ENCODE peak calls at places on chromosomes 12 and 14, in four cellular contexts. F, M, V and S are unnamed samples. For H3K4me1, the result is how much of the 10 kb centered on the place peaks cover.

GRCh38 chr12:28536088-28536487 is 345.8 kb downstream of the CCDC91 start:
- DNase-seq in M (no peak), V (no peak), F (no peak), S (no peak)

GRCh38 chr14:33184587-33184986 is 245.9 kb downstream of the NPAS3 start:
- DNase-seq in V (no peak), F (no peak), M (no peak), S (no peak)

GRCh38 chr12:116885496-116885895 is 4.3 kb upstream of the HRK start:
- DNase-seq in F (no peak), M (no peak), V (no peak), S (no peak)

GRCh38 chr14:94048676-94049624 is 22.8 kb downstream of the OTUB2 start:
- DNase-seq in F (peak), M (no peak), V (no peak), S (no peak)

GRCh38 chr12:116133609-116134214 is 143.8 kb downstream of the MED13L start:
- DNase-seq in V (no peak), M (no peak), F (no peak), S (no peak)

GRCh38 chr12:72267974-72268373 is 4.2 kb upstream of the TRHDE start:
- DNase-seq in V (no peak), F (no peak), M (no peak), S (no peak)

GRCh38 chr14:89231426-89232113 is 185.5 kb downstream of the FOXN3 start:
- DNase-seq in F (no peak), M (no peak), V (no peak), S (no peak)

GRCh38 chr14:32217301-32217700 is 14.2 kb upstream of the RNU6-8 start:
- DNase-seq in F (no peak), M (no peak), V (no peak), S (no peak)

GRCh38 chr12:122072031-122072970 is 6.3 kb upstream of the MLXIP start:
- DNase-seq in M (no peak), F (peak), V (no peak), S (no peak)

GRCh38 chr12:53381739-53382630 is 2.0 kb downstream of the SP1 start:
- DNase-seq in V (peak), M (peak), F (no peak), S (peak)

GRCh38 chr12:40946612-40947194 is 241.4 kb upstream of the PDZRN4 start:
- DNase-seq in F (no peak), M (no peak), V (no peak), S (no peak)

GRCh38 chr12:50057000-50057841 is at the start of gene ASIC1:
- DNase-seq in F (peak), V (peak), M (no peak), S (peak)

GRCh38 chr12:130155416-130156073 is 6.7 kb upstream of the FZD10 start:
- DNase-seq in F (no peak), V (no peak), M (no peak), S (no peak)

GRCh38 chr12:117857632-117858274 is 111.0 kb downstream of the KSR2 start:
- DNase-seq in V (peak), M (peak), F (no peak), S (no peak)

GRCh38 chr12:113796086-113796827 is 169.9 kb downstream of the RBM19 start:
- DNase-seq in M (no peak), V (no peak), F (no peak), S (no peak)

GRCh38 chr12:71938728-71939385 is at the start of gene TPH2:
- DNase-seq in F (peak), M (no peak), V (peak), S (peak)

GRCh38 chr12:27463826-27464554 is 17.5 kb downstream of the SMCO2 start:
- DNase-seq in V (no peak), F (no peak), M (no peak), S (peak)

GRCh38 chr14:44490966-44491365 is 16.1 kb downstream of the FSCB start:
- DNase-seq in F (no peak), M (no peak), V (no peak), S (no peak)

GRCh38 chr14:34301107-34301734 is 160.8 kb downstream of the SPTSSA start:
- DNase-seq in M (peak), V (no peak), F (no peak), S (no peak)

GRCh38 chr14:61288720-61289119 is 7.6 kb upstream of the TMEM30B start:
- DNase-seq in F (no peak), V (no peak), M (no peak), S (no peak)

GRCh38 chr14:31059152-31059924 is 33.2 kb upstream of the STRN3 start:
- DNase-seq in F (peak), M (no peak), V (no peak), S (no peak)

GRCh38 chr14:93299831-93300230 is 33.0 kb downstream of the BTBD7 start:
- DNase-seq in F (no peak), V (no peak), M (no peak), S (no peak)

GRCh38 chr12:116783503-116784237 is 45.6 kb downstream of the RNFT2 start:
- DNase-seq in V (no peak), F (no peak), M (no peak), S (peak)

GRCh38 chr12:95788637-95789036 is 1.9 kb downstream of the NTN4 start:
- DNase-seq in V (no peak), M (no peak), F (no peak), S (no peak)

GRCh38 chr12:116832353-116832752 is 48.9 kb downstream of the HRK start:
- DNase-seq in M (no peak), V (no peak), F (no peak), S (no peak)

GRCh38 chr12:64806593-64806992 is 17.9 kb upstream of the TBC1D30 start:
- DNase-seq in F (no peak), M (no peak), V (no peak), S (no peak)

GRCh38 chr12:107404981-107405380 is 280.6 kb upstream of the PWP1 start:
- DNase-seq in F (no peak), M (no peak), V (no peak), S (no peak)

GRCh38 chr12:27595231-27595642 is 71.2 kb downstream of the PPFIBP1 start:
- DNase-seq in M (no peak), F (no peak), V (no peak), S (no peak)

GRCh38 chr12:121132601-121133481 is at the start of gene P2RX7:
- DNase-seq in M (peak), V (peak), F (peak), S (peak)

GRCh38 chr12:28698541-28698940 is 450.5 kb upstream of the FAR2 start:
- DNase-seq in V (no peak), F (no peak), M (no peak), S (no peak)

GRCh38 chr14:34781242-34781641 is 66.8 kb upstream of the CFL2 start:
- DNase-seq in F (no peak), V (no peak), M (peak), S (no peak)

GRCh38 chr12:27185234-27186045 is 58.6 kb upstream of the STK38L start:
- DNase-seq in F (no peak), M (peak), V (peak), S (no peak)

GRCh38 chr12:65602191-65602578 is 222.1 kb upstream of the HMGA2 start:
- DNase-seq in V (no peak), M (no peak), F (no peak), S (no peak)

GRCh38 chr12:129503802-129504201 is 400.0 kb downstream of the TMEM132D start:
- DNase-seq in F (no peak), V (no peak), M (no peak), S (no peak)

GRCh38 chr12:94725375-94726168 is 75.2 kb upstream of the TMCC3 start:
- DNase-seq in M (no peak), F (no peak), V (no peak), S (no peak)

GRCh38 chr12:114166360-114166759 is 200.2 kb upstream of the RBM19 start:
- DNase-seq in F (no peak), V (no peak), M (no peak), S (no peak)

GRCh38 chr12:12883369-12884001 is 7.9 kb upstream of the GPRC5A start:
- DNase-seq in F (no peak), V (no peak), M (no peak), S (no peak)
- H3K27ac ChIP-seq in F (no peak), V (no peak), M (no peak), S (peak)

DNA sequence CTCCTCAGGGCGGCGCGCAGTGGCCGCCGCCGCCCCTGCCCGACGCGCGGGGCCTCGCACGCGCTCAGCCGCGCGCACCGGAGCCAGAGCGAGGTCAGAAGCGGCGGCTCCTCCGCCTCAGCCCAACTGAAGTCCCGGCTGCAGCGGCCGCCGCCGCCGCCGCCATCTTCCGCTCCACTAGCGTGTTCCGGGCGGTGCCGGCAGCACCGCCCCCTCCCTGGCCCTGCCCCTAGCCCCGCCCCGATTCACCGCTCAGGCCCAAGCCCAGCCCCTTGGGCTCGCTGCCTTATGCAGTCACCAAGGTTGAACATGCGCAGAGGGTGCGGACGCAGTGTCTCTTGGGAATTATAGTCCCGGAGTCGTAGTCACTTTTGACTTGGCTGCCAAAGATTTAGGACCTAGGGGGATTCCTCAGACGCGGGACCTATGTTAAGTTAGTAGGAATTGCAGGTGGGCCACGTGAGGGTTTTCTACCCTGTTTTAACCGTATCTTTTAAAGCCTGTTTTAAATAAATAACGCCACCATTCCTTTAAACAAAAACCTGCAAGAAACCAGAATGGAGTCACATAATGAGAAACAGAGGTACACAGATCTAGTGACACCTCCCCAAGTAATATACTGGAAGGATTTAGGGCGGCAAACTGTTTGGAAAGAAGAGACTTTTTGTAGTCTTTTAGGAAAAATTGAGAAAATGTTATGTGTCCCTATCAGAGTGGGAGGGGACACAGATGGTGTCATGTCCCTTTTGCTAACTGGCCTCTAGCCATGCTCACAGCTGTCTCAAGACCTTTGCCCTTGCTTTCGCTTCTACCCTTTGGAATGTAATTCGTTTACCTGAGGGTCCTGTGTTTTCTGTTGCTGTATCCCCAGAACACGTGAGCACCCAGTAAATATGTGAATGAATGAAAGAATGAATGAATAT is at the start of gene PPTC7:
- DNase-seq in V (peak), M (peak), F (peak), S (peak)
- H3K4me1 ChIP-seq in V (half or more), M (under half), F (under half), S (half or more)

DNA sequence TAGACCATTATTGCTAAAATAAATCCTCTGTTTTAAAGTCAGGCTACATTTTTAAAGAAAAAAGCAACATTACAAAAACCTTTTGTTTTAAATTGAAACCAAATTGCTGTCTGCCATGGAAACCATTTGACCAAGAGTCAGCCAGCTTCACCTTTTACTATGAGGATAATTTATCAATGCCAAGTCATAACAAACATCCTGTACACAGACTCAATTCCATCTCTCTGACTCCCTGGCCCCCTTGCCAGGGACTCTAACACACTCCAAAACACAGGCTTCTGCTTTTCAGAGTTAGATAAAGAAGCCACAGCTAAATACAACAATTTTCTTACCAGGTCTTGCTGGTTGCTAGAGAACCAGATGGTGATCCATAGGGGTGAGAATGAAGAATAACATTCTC is 83.9 kb downstream of the LRP6 start:
- DNase-seq in F (no peak), V (no peak), M (no peak), S (no peak)
- H3K27ac ChIP-seq in F (no peak), V (no peak), M (no peak), S (no peak)

GRCh38 chr12:21769311-21769710 is 5.2 kb downstream of the KCNJ8 start:
- DNase-seq in M (no peak), V (no peak), F (no peak), S (no peak)
- H3K4me1 ChIP-seq in M (under half), V (under half), F (under half), S (under half)

GRCh38 chr12:61713121-61713520 is 547.1 kb upstream of the USP15 start:
- DNase-seq in F (no peak), V (no peak), M (no peak), S (no peak)
- H3K27ac ChIP-seq in F (no peak), V (no peak), M (no peak), S (no peak)

GRCh38 chr14:74882103-74882920 is 596 bp downstream of the DLST start:
- DNase-seq in F (no peak), V (peak), M (no peak), S (peak)
- H3K4me1 ChIP-seq in F (under half), V (under half), M (under half), S (half or more)

DNA sequence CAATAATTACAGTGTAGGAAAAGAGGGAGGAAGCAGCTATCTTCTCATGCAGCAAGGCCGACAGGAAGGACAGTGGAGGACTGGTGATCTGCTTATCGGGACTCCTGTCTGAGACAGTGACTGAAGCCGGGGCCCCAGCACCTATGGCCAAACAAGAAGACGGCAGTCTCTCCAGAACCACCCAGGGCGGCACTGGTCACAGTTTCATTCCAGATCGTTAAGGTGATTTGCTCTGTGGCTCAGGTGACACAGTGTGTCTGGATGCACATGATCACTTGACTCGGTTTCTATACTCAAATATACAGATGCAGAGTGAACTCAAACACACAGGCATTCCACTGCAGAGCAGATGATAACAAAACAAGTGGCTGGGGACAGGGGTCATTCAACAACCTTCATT is 52.1 kb upstream of the CORO1C start:
- DNase-seq in F (no peak), V (no peak), M (no peak), S (no peak)
- H3K27ac ChIP-seq in F (no peak), V (no peak), M (no peak), S (peak)

GRCh38 chr12:105357162-105357691 is 26.7 kb downstream of the C12orf75 start:
- DNase-seq in V (no peak), M (peak), F (no peak), S (no peak)

GRCh38 chr12:105352049-105352448 is 21.6 kb downstream of the C12orf75 start:
- DNase-seq in M (peak), V (no peak), F (no peak), S (no peak)

GRCh38 chr12:105352940-105353635 is 22.6 kb downstream of the C12orf75 start:
- DNase-seq in M (no peak), F (peak), V (no peak), S (no peak)

GRCh38 chr12:105358789-105359188 is 28.3 kb downstream of the C12orf75 start:
- DNase-seq in F (no peak), M (peak), V (no peak), S (no peak)

GRCh38 chr12:105355752-105356151 is 25.3 kb downstream of the C12orf75 start:
- DNase-seq in F (no peak), M (no peak), V (no peak), S (no peak)
- H3K4me1 ChIP-seq in F (under half), M (under half), V (under half), S (under half)